ENCODE peak calls at places on chromosome 18, in four cellular contexts. N is AG04450, Z is cardiac fibroblast, X is IMR-90. S is an unnamed sample.

GRCh38 chr18:79903787-79904356 is 47.6 kb downstream of the SLC66A2 start:
- DNase-seq in N (no peak), Z (no peak), X (no peak), S (no peak)

GRCh38 chr18:23889907-23890306 is 124.6 kb upstream of the TTC39C start:
- DNase-seq in N (no peak), Z (no peak), X (no peak), S (no peak)

GRCh38 chr18:75811156-75811555 is 383.7 kb upstream of the SMIM21 start:
- DNase-seq in N (no peak), Z (no peak), X (no peak), S (no peak)

GRCh38 chr18:37383036-37383788 is 182.4 kb downstream of the CELF4 start:
- DNase-seq in N (no peak), Z (peak), X (no peak), S (no peak)

GRCh38 chr18:50560681-50561629 is 1.1 kb downstream of the MAPK4 start:
- DNase-seq in N (no peak), Z (no peak), X (no peak), S (peak)

GRCh38 chr18:23133860-23134779 is 1.2 kb upstream of the CABLES1 start:
- DNase-seq in N (no peak), Z (no peak), X (no peak), S (peak)

GRCh38 chr18:77076111-77076510 is 56.5 kb downstream of the MBP start:
- DNase-seq in N (no peak), Z (no peak), X (no peak), S (no peak)

GRCh38 chr18:38453880-38454279 is 888.3 kb upstream of the CELF4 start:
- DNase-seq in N (no peak), Z (no peak), X (no peak), S (no peak)

GRCh38 chr18:62838475-62839098 is 123.2 kb downstream of the PHLPP1 start:
- DNase-seq in N (no peak), Z (no peak), X (no peak), S (no peak)

GRCh38 chr18:8625693-8626092 is 16.5 kb downstream of the RAB12 start:
- DNase-seq in N (no peak), Z (no peak), X (no peak), S (no peak)

GRCh38 chr18:48278081-48278480 is 131.1 kb downstream of the ZBTB7C start:
- DNase-seq in N (no peak), Z (no peak), X (no peak), S (no peak)

GRCh38 chr18:7017013-7017412 is 100.6 kb downstream of the LAMA1 start:
- DNase-seq in N (no peak), Z (no peak), X (no peak), S (no peak)

GRCh38 chr18:48534364-48534763 is 4.5 kb upstream of the CTIF start:
- DNase-seq in N (no peak), Z (peak), X (peak), S (no peak)

GRCh38 chr18:75363446-75364225 is 63.9 kb downstream of the SMIM21 start:
- DNase-seq in N (no peak), Z (no peak), X (no peak), S (peak)

GRCh38 chr18:54416459-54416858 is 58.8 kb downstream of the C18orf54 start:
- DNase-seq in N (no peak), Z (peak), X (peak), S (no peak)

GRCh38 chr18:35248429-35248828 is 7.6 kb downstream of the ZNF397 start:
- DNase-seq in N (no peak), Z (no peak), X (no peak), S (no peak)

GRCh38 chr18:62368100-62368499 is 43.0 kb downstream of the TNFRSF11A start:
- DNase-seq in N (no peak), Z (no peak), X (no peak), S (no peak)

GRCh38 chr18:36330435-36331049 is 33.0 kb downstream of the FHOD3 start:
- DNase-seq in N (no peak), Z (no peak), X (peak), S (no peak)

GRCh38 chr18:43805646-43806194 is 528.4 kb upstream of the SYT4 start:
- DNase-seq in N (no peak), Z (peak), X (no peak), S (no peak)

GRCh38 chr18:34153711-34154110 is 71.0 kb downstream of the NOL4 start:
- DNase-seq in N (no peak), Z (peak), X (peak), S (no peak)
- H3K4me3 ChIP-seq in N (peak), Z (peak), X (peak), S (no peak)

DNA sequence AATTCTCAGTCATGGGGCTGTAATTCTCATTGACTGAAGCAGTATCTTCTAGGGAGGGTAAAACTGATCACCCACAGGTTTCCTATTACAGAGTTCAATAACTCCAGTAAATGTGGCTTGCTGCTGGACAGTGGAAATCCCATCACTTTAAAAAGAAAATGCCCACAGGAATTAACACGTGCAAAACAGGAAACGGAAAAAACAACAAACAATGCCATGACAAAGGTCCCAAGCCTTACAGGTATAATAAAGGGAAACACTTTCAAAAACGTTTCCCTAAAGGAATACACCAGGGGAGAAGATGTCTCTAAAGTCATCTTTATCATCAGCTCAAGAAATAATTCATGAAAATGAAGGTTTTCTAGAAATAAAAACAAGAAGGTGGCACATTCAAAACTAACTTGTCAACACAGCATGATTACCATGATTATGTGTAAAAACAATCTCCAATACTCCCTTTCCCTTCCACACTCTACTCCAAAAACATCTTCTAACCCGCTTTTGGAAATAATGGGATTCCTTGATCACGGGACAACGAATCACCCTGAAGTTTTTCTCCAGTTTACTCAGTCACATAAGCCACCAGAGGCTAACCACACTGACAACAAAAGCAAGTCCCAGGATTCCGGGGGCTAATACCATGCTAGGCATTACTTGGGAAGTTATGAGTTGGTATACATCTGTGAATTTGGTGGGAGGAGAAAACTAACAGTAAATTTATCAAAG is 167.9 kb downstream of the TCF4 start:
- DNase-seq in N (no peak), Z (no peak), X (no peak), S (no peak)
- H3K4me3 ChIP-seq in N (peak), Z (peak), X (peak), S (peak)

GRCh38 chr18:31774477-31774785 is 13.8 kb upstream of the SLC25A52 start:
- DNase-seq in N (no peak), Z (no peak), X (no peak), S (no peak)
- H3K4me3 ChIP-seq in N (no peak), Z (no peak), X (no peak), S (no peak)

DNA sequence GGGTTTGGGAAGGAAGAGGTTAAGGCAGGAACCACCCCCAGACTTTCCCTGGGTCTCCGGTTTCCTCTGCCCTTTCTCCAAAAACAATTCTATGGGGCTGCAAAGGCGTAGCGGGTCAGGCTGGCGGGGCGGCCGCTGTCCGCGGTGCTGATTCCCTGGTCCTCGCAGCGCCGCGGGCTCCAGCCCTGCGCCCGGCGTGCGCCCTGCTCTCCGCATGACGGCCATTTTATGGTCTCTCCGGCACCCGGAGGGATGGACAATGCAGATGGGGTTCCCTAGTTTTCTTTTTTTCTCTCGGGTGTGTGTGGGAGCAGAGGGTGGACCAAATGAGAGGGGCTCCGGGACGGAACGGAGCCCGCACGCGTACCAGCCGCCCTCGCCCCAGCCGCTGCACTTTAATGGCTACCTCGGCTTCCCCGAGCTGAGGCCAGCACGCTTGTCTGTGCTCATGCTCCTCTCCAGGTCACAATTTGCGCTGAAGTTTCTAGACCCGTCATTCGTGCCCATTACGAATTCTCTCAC is 1.6 kb downstream of the ST8SIA3 start:
- DNase-seq in N (no peak), Z (peak), X (peak), S (peak)
- H3K4me3 ChIP-seq in N (no peak), Z (no peak), X (no peak), S (peak)

DNA sequence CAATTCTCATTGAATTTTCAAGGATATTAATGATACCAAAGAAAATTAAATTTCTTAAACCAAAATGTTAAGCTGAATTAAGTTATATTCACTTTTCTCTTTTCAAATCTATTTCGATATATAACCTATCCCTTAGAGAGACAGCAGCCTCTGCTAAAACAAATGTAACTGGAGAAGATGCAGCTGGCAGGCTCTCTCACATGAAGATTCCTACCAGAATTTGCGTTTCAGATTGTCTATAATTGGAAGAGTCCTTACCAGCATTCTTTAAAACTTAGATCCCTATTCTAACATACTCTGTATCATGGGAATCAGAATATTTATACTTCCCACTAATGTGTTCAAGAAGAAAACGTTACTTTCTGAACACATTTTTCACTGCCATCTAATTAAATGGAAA is 1.6 kb downstream of the PTPN2 start:
- DNase-seq in N (no peak), Z (no peak), X (peak), S (no peak)
- H3K4me3 ChIP-seq in N (peak), Z (peak), X (peak), S (peak)

GRCh38 chr18:32468147-32468845 is 2.4 kb downstream of the GAREM1 start:
- DNase-seq in N (no peak), Z (no peak), X (no peak), S (no peak)
- H3K4me3 ChIP-seq in N (no peak), Z (peak), X (no peak), S (peak)

GRCh38 chr18:9802774-9803697 is 82.7 kb upstream of the TXNDC2 start:
- DNase-seq in N (no peak), Z (peak), X (peak), S (no peak)
- H3K4me3 ChIP-seq in N (no peak), Z (no peak), X (no peak), S (no peak)

DNA sequence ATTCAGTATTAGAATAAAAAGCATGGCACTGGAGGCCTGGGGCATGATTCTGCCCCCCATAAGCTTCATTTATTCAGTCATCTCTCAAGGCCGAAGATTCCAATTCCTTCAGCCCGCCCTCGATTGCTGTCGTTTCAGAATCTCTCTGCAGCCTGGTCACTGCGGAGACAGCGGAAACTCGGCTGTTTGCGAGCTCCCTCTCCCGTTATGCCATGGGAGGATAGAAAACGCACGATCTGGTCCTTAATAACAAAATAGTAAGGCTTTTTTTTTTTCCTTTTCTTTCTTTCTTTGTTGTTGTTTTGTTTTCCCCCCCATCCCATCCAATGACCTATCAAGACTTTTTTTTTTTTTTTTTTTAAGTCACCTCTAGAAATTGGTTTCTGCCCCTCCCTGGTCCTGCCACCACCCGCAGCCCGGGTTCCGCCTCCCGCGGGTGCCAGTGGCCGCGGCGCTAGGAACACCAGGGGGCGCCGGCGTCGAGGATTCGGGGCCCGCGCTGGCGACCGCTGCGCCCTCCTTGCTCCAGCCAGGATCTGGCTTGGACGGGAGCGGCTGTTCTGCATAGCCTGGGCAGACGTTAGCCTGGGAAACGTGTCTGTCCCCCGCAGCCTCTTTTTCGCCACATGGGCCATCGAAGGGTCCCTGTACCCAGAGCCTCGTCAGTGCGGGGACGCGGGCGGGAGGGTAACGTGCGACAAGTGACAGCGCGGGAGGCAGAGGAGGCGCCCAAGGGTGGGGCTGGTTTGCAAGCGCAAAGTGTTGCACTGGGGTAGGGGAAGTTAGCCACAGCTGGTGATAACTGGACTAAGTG is 10.0 kb downstream of the CPLX4 start:
- DNase-seq in N (peak), Z (peak), X (peak), S (peak)
- H3K4me3 ChIP-seq in N (peak), Z (peak), X (peak), S (peak)